ENCODE peak calls at places on chromosomes 4 and X, in ten cellular contexts. Y is MM.1S, I is cardiac muscle cell, M is BJ, X is A549, N is GM23338, R is esophagus squamous epithelium, E is H7, W is AG10803, V is neuronal stem cell. D is an unnamed sample.

GRCh38 chrX:123489011-123489410 is 243.8 kb downstream of the THOC2 start:
- DNase-seq in Y (no peak), I (peak; percentile 17), M (no peak), X (no peak), N (no peak), R (no peak), E (no peak), W (peak; percentile 53), V (no peak), D (no peak)

GRCh38 chrX:137999542-137999941 is 433.6 kb downstream of the ZIC3 start:
- DNase-seq in Y (no peak), I (no peak), M (no peak), X (no peak), N (no peak), R (no peak), E (no peak), W (no peak), V (no peak), D (no peak)

GRCh38 chr4:23959401-23960148 is 69.7 kb upstream of the PPARGC1A start:
- DNase-seq in Y (no peak), I (no peak), M (no peak), X (no peak), N (no peak), R (no peak), E (no peak), W (no peak), V (no peak), D (no peak)

GRCh38 chr4:96649536-96649935 is 809.6 kb downstream of the PDHA2 start:
- DNase-seq in Y (peak; percentile 25), I (peak; percentile 29), M (no peak), X (no peak), N (no peak), R (no peak), E (no peak), W (no peak), V (no peak), D (peak; percentile 62)

GRCh38 chr4:16124232-16124631 is 40.4 kb upstream of the PROM1 start:
- DNase-seq in Y (no peak), I (peak; percentile 24), M (no peak), X (no peak), N (no peak), R (no peak), E (no peak), W (no peak), V (no peak), D (no peak)

GRCh38 chr4:27350161-27350560 is 489.5 kb downstream of the STIM2 start:
- DNase-seq in Y (no peak), I (no peak), M (no peak), X (no peak), N (no peak), R (no peak), E (no peak), W (no peak), V (no peak), D (peak; percentile 28)

GRCh38 chr4:13481569-13481968 is 2.6 kb downstream of the RAB28 start:
- DNase-seq in Y (no peak), I (peak; percentile 52), M (no peak), X (no peak), N (no peak), R (no peak), E (no peak), W (peak; percentile 49), V (peak; percentile 11), D (no peak)

GRCh38 chr4:184649971-184650855 is 675 bp downstream of the PRIMPOL start:
- DNase-seq in Y (peak; percentile 46), I (peak; percentile 45), M (no peak), X (no peak), N (peak; percentile 57), R (no peak), E (no peak), W (peak; percentile 43), V (peak; percentile 11), D (no peak)

GRCh38 chrX:100979881-100980607 is 10.5 kb downstream of the ARL13A start:
- DNase-seq in Y (no peak), I (no peak), M (no peak), X (no peak), N (no peak), R (no peak), E (no peak), W (no peak), V (no peak), D (no peak)

GRCh38 chr4:76251448-76252270 is at the start of gene FAM47E:
- DNase-seq in Y (peak; percentile 69), I (peak; percentile 51), M (no peak), X (peak; percentile 24), N (peak; percentile 96), R (no peak), E (peak; percentile 92), W (peak; percentile 29), V (peak; percentile 77), D (peak; percentile 42)

GRCh38 chr4:52200339-52200725 is 149.2 kb downstream of the SPATA18 start:
- DNase-seq in Y (no peak), I (no peak), M (no peak), X (no peak), N (peak; percentile 14), R (no peak), E (no peak), W (no peak), V (no peak), D (no peak)

GRCh38 chr4:112604590-112604989 is 32.1 kb downstream of the ZGRF1 start:
- DNase-seq in Y (peak; percentile 64), I (peak; percentile 75), M (peak; percentile 9), X (peak; percentile 48), N (peak; percentile 79), R (no peak), E (peak; percentile 50), W (peak; percentile 63), V (peak; percentile 38), D (peak; percentile 25)

GRCh38 chr4:41882622-41883347 is 52.4 kb upstream of the TMEM33 start:
- DNase-seq in Y (peak; percentile 44), I (peak; percentile 44), M (no peak), X (peak; percentile 78), N (peak; percentile 57), R (no peak), E (peak; percentile 93), W (peak; percentile 22), V (no peak), D (no peak)

GRCh38 chr4:41881931-41882621 is 53.2 kb upstream of the TMEM33 start:
- DNase-seq in Y (peak; percentile 12), I (no peak), M (no peak), X (no peak), N (peak; percentile 71), R (no peak), E (peak; percentile 74), W (no peak), V (no peak), D (no peak)

GRCh38 chr4:41880022-41880837 is 55.0 kb upstream of the TMEM33 start:
- DNase-seq in Y (no peak), I (no peak), M (no peak), X (no peak), N (peak; percentile 42), R (no peak), E (peak; percentile 48), W (no peak), V (no peak), D (no peak)

GRCh38 chr4:41879552-41879951 is 55.7 kb upstream of the TMEM33 start:
- DNase-seq in Y (no peak), I (no peak), M (no peak), X (no peak), N (no peak), R (no peak), E (no peak), W (no peak), V (no peak), D (no peak)

DNA sequence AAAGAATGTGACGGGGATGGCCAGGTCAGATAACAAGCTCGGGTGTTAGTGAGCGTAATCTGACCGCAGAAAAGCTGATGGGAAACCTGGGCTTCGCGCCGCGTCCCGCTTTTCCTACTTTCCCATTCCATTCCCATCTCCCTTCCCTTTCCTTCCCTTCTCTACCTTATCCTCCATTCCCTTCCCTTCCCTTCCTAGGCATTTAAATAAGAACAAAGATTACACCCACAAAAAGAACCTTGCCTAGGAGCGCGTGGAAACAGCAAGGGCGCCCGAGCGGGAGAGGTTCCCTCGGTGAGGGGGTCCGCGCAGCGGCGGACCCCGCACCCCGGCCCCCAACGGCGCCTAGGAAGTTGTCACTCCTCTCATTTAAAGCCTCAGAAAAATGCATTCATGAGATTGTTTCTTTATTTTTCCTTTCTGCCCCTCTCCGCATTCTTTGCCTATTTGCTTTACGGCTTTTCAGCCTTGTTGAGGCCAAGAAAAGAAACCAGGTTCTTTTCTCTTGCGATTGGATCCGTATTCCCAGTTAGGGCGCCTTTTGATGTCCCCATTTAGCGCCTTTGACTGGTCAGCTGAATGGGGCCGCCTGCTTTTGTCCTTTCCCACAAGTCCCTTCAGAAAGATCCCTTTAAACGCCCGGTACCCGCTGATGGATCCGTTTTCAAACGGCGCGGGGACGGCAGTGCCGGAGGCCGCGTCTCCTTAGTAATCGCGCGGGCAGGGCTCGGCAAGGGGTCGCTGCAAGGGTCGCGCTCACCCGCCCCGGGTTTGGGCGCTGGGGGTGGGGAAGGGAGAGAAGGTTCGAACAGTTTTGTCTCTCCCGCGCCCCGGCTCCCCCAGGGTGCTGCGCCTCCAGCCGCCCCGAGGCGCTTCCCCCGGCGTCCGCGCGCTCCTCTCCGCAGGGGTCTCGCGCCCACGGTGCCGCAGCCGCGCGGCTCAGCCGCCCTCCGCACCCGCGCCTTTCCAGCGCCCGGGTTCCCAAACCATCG is 54.1 kb upstream of the TMEM33 start:
- DNase-seq in Y (no peak), I (no peak), M (no peak), X (no peak), N (peak; percentile 73), R (no peak), E (peak; percentile 78), W (no peak), V (no peak), D (no peak)
- H3K4me3 ChIP-seq in Y (no peak overlapping the region), I (peak overlapping the region; percentile 18), M (peak overlapping the region; percentile 16), X (peak overlapping the region; percentile 72), N (peak overlapping the region; percentile 56), R (peak overlapping the region; percentile 25), E (peak overlapping the region; percentile 24), W (peak overlapping the region; percentile 22), V (peak overlapping the region; percentile 72), D (peak overlapping the region; percentile 4)

DNA sequence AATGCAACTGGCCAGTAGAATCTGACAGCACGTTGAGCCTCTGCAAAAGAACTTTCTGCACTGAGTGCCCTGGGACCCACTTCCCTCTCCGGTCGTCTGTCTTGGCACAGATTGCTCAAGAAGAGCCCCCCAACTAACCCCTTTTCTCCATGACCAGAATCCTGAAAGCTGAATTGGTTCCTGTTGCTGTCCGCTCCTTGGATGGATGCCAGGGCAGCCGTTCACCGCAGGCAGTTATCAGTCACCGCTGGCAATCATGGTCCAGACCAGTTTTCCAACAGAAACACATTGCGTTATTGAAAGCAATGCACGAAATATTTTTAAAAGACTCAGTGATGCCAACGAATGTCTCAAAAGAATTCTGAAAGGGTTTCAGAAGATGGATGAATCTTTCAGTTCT is 733.7 kb upstream of the FRG1 start:
- DNase-seq in Y (no peak), I (no peak), M (no peak), X (no peak), N (no peak), R (no peak), E (no peak), W (no peak), V (no peak), D (no peak)
- H3K4me3 ChIP-seq in Y (no peak overlapping the region), I (no peak overlapping the region), M (no peak overlapping the region), X (no peak overlapping the region), N (no peak overlapping the region), R (no peak overlapping the region), E (no peak overlapping the region), W (no peak overlapping the region), V (no peak overlapping the region), D (no peak overlapping the region)

GRCh38 chrX:23332888-23333821 is 1.5 kb upstream of the PTCHD1 start:
- DNase-seq in Y (no peak), I (no peak), M (no peak), X (no peak), N (peak; percentile 20), R (no peak), E (peak; percentile 74), W (no peak), V (no peak), D (no peak)
- H3K4me3 ChIP-seq in Y (peak overlapping the region; percentile 15), I (peak overlapping the region; percentile 36), M (no peak overlapping the region), X (peak overlapping the region; percentile 46), N (peak overlapping the region; percentile 70), R (peak overlapping the region; percentile 36), E (peak overlapping the region; percentile 74), W (no peak overlapping the region), V (peak overlapping the region; percentile 59), D (no peak overlapping the region)

GRCh38 chr4:142846105-142846728 is at the start of gene INPP4B:
- DNase-seq in Y (peak; percentile 71), I (peak; percentile 64), M (no peak), X (no peak), N (peak; percentile 73), R (no peak), E (peak; percentile 63), W (peak; percentile 58), V (peak; percentile 47), D (peak; percentile 14)
- H3K4me3 ChIP-seq in Y (peak within 1 kb of the TSS; percentile 69), I (peak within 1 kb of the TSS; percentile 59), M (peak within 1 kb of the TSS; percentile 62), X (peak within 1 kb of the TSS; percentile 68), N (peak within 1 kb of the TSS; percentile 75), R (peak within 1 kb of the TSS; percentile 60), E (peak within 1 kb of the TSS; percentile 44), W (peak within 1 kb of the TSS; percentile 78), V (peak within 1 kb of the TSS; percentile 78), D (peak within 1 kb of the TSS; percentile 69)

D was measured in kidney epithelial cell.